ENCODE peak calls at places on chromosome 5, in five cellular contexts. J is small intestine, A is sigmoid colon, I is spleen, L is SJSA1. F is an unnamed sample.

GRCh38 chr5:168934186-168934585 is 355.0 kb upstream of the PANK3 start:
- DNase-seq in J (no peak), A (no peak), I (no peak), L (no peak), F (no peak)

GRCh38 chr5:92401492-92401891 is 1018.4 kb upstream of the ARRDC3 start:
- DNase-seq in J (no peak), A (no peak), I (no peak), L (no peak), F (no peak)

GRCh38 chr5:20610650-20611049 is 622.6 kb upstream of the CDH18 start:
- DNase-seq in J (no peak), A (no peak), I (no peak), L (no peak), F (no peak)

GRCh38 chr5:151612689-151613427 is 21.7 kb upstream of the FAT2 start:
- DNase-seq in J (no peak), A (no peak), I (no peak), L (no peak), F (peak; percentile 99)

GRCh38 chr5:33148076-33148501 is 292.7 kb upstream of the TARS1 start:
- DNase-seq in J (no peak), A (peak; percentile 78), I (no peak), L (peak; percentile 65), F (peak; percentile 37)

GRCh38 chr5:127302509-127302908 is 11.9 kb downstream of the MEGF10 start:
- DNase-seq in J (no peak), A (no peak), I (no peak), L (no peak), F (no peak)

GRCh38 chr5:366541-367357 is 45.2 kb downstream of the AHRR start:
- DNase-seq in J (no peak), A (no peak), I (peak; percentile 16), L (peak; percentile 33), F (no peak)

GRCh38 chr5:74199005-74199404 is 441.5 kb downstream of the ENC1 start:
- DNase-seq in J (no peak), A (no peak), I (no peak), L (no peak), F (no peak)

GRCh38 chr5:167290478-167290877 is 1001.0 kb upstream of the WWC1 start:
- DNase-seq in J (no peak), A (no peak), I (no peak), L (no peak), F (no peak)
- H3K27ac ChIP-seq in J (no peak overlapping the region), A (no peak overlapping the region), I (no peak overlapping the region), L (no peak overlapping the region), F (no peak overlapping the region)

GRCh38 chr5:83472508-83473343 is 1.2 kb downstream of the VCAN start:
- DNase-seq in J (no peak), A (peak; percentile 83), I (peak; percentile 76), L (peak; percentile 66), F (no peak)
- H3K27ac ChIP-seq in J (no peak overlapping the region), A (peak overlapping the region; percentile 72), I (no peak overlapping the region), L (peak overlapping the region; percentile 31), F (peak overlapping the region; percentile 91)

DNA sequence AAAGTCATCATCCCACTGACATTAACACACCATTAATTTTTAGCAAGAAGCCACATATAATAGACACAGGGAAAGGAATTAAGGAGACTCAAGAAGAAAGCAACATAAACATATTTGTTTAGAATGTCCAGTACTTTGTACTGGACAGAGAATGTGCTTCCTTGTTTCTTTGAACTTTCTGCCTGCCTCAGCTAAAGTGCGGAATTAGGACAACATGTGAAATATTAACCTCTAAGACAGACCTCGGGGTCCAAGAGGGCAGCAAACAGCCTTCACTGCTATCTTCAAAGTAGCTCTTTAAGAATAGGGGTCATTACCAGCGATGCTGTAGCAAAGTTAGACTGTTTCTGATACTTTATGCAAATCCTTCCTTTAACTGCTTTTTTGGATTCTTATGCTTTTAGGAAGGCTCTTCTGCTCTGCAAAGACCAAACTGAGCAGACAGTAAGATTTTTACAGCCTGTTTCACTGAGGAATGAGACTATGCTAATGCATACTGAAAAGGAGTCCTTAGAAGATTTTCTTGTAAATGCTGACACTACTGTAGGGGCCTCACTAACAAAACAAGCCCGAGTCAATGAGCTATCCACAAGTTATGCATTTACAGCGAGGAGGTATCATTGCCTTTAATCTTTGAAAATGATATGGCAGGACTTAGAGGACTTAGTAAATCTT is 23.9 kb downstream of the DAB2 start:
- DNase-seq in J (peak; percentile 26), A (no peak), I (no peak), L (no peak), F (no peak)
- H3K27ac ChIP-seq in J (no peak overlapping the region), A (peak overlapping the region; percentile 87), I (peak overlapping the region; percentile 10), L (peak overlapping the region; percentile 82), F (peak overlapping the region; percentile 95)

GRCh38 chr5:81605299-81605698 is 145.6 kb downstream of the SSBP2 start:
- DNase-seq in J (no peak), A (no peak), I (no peak), L (no peak), F (no peak)
- H3K27ac ChIP-seq in J (no peak overlapping the region), A (no peak overlapping the region), I (no peak overlapping the region), L (no peak overlapping the region), F (no peak overlapping the region)

DNA sequence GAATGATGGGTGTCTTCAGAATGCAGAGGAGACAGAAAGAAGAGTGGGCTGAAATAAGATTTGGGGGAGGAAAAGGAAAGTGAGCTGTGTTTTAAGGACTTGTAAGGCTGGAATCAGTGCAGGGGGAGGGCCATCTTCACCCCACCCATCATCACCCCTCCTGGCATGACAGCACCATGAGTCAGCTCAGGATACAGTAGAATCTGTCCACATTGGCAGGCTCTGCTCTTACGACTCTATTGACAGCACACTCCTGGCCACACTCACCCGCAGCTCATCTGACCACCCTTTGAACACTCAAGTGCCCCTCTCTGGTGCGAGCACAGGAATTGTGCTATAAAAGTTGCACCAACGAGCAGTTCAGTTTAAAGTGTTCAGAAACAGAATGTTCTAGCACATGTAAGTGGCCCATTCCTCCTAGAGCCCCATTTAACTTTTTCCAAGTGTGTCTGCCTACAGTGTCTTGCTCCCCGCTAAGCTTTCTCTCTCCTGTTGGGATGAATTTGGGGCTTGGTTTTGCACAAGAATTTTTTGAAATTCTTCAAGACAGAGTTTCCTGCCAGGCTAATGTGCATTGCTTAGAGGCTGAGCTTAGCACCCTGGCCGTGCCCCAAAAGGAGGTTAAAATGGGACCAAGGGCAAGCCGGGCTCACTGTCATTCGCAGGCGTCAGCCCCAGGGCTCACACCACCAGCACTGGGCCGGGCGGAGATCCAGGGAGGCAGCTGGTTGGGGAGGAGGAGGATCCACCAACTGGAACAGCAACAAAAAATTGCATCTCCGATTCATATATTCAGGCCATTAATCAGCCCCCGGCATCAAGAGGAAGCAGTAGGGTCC is 12.1 kb downstream of the ADRA1B start:
- DNase-seq in J (no peak), A (no peak), I (no peak), L (peak; percentile 94), F (peak; percentile 61)
- H3K27ac ChIP-seq in J (no peak overlapping the region), A (no peak overlapping the region), I (peak overlapping the region; percentile 57), L (peak overlapping the region; percentile 51), F (no peak overlapping the region)

DNA sequence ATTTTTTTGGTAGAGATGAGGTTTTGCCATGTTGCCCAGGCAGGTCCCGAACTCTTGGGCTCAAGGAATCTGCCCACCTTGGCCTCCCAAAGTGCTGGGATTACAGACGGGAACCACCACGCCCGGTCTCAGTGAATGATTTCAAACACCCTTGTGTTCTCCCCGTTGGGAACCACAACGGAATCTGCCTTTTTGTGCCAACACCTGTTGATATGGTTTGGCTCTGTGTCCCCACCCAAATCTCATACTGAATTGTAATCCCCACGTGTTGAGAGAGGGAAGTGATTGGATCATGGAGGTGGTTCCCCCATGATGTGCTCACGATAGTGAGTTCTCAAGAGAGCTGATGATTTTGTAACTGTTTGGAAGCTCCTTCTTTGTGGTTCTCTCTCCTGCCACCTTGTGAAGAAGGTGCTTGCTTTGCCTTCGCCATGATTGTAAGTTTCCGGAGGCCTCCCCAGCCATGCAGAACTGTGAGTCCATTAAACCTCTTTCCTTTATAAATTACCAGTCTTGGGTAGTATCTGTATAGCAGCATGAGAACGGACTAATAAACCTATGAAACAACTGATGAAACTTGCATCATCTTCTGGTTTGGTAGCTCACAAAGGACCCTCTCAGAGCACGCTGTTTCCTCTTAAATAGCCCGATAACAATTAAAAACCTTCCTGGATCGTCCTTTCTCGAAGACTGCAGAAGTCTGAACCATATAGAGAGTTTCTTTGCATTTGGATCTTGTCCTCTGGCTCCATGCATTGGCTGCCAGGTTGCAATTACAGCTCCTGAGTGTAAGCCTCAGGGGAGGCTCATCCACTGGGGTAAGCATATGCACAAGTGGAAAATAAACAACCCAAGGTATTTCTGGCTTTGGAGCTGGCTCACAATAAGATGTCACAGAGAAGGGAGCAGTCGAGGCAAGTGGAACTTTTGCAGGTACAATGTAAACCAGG is 91.5 kb downstream of the SPRY4 start:
- DNase-seq in J (no peak), A (no peak), I (no peak), L (no peak), F (no peak)
- H3K27ac ChIP-seq in J (no peak overlapping the region), A (no peak overlapping the region), I (no peak overlapping the region), L (no peak overlapping the region), F (no peak overlapping the region)

GRCh38 chr5:138240690-138241385 is 27.7 kb upstream of the CDC23 start:
- DNase-seq in J (no peak), A (no peak), I (peak; percentile 36), L (no peak), F (no peak)
- H3K27ac ChIP-seq in J (no peak overlapping the region), A (no peak overlapping the region), I (no peak overlapping the region), L (no peak overlapping the region), F (no peak overlapping the region)

F was measured in epithelial cell of prostate.